ENCODE peak calls at places on chromosomes 5 and 9, in six cellular contexts. D, M, A, H, C and L are unnamed samples.

GRCh38 chr5:119417891-119418781 is 34.2 kb upstream of the HSD17B4 start:
- DNase-seq in A (no peak), C (no peak), D (peak), M (no peak), H (no peak), L (no peak)

GRCh38 chr9:35538361-35539234 is 48.7 kb downstream of the RUSC2 start:
- DNase-seq in M (no peak), C (no peak), A (peak), H (no peak), D (no peak), L (no peak)

GRCh38 chr5:27473300-27474053 is 435.1 kb upstream of the CDH9 start:
- DNase-seq in D (no peak), H (no peak), M (no peak), C (no peak), A (no peak), L (no peak)

GRCh38 chr9:13358128-13358527 is 78.6 kb upstream of the MPDZ start:
- DNase-seq in A (no peak), C (no peak), D (peak), H (no peak), M (no peak), L (no peak)

GRCh38 chr9:31776471-31776870 is 608.0 kb upstream of the ACO1 start:
- DNase-seq in D (no peak), C (no peak), H (no peak), M (no peak), A (no peak), L (no peak)

GRCh38 chr5:11047625-11048024 is 286.6 kb upstream of the DAP start:
- DNase-seq in C (no peak), H (no peak), D (no peak), M (no peak), A (no peak), L (no peak)

GRCh38 chr5:132190161-132190817 is 37.4 kb downstream of the P4HA2 start:
- DNase-seq in D (no peak), A (no peak), C (no peak), M (no peak), H (no peak), L (peak)

GRCh38 chr5:167573274-167574127 is 717.9 kb upstream of the WWC1 start:
- DNase-seq in D (peak), A (no peak), M (no peak), H (no peak), C (no peak), L (no peak)

GRCh38 chr9:14769235-14769580 is 46.7 kb upstream of the CER1 start:
- DNase-seq in C (no peak), M (no peak), A (no peak), H (no peak), D (no peak), L (no peak)

GRCh38 chr5:44809215-44809955 is 638 bp downstream of the MRPS30 start:
- DNase-seq in D (peak), A (peak), H (peak), M (peak), C (no peak), L (no peak)

GRCh38 chr5:113489299-113489698 is 1.0 kb upstream of the MCC start:
- DNase-seq in D (peak), M (peak), A (peak), C (peak), H (no peak), L (no peak)

GRCh38 chr5:14296533-14297331 is 153.6 kb downstream of the TRIO start:
- DNase-seq in D (no peak), H (no peak), C (no peak), M (no peak), A (no peak), L (no peak)

GRCh38 chr5:142959683-142960308 is 189.6 kb downstream of the ARHGAP26 start:
- DNase-seq in A (no peak), C (no peak), D (no peak), M (no peak), H (no peak), L (no peak)